ENCODE peak calls at places on chromosomes 11 and 22, in six cellular contexts. One of them, this sample, is unnamed.

GRCh38 chr11:111808834-111809233 is 42.6 kb upstream of the PPP2R1B start:
- DNase-seq in EH: no peak
- DNase-seq in right cardiac atrium: no peak
- DNase-seq in fibroblast of gingiva: no peak
- DNase-seq in glutamatergic neuron: no peak
- DNase-seq in LoVo: no peak
- DNase-seq in this sample: no peak

GRCh38 chr11:111733655-111734088 is 32.5 kb downstream of the PPP2R1B start:
- DNase-seq in LoVo: no peak
- DNase-seq in EH: peak; percentile 6
- DNase-seq in fibroblast of gingiva: peak; percentile 12
- DNase-seq in right cardiac atrium: peak; percentile 83
- DNase-seq in glutamatergic neuron: no peak
- DNase-seq in this sample: no peak

GRCh38 chr11:1276866-1277615 is 32.4 kb downstream of the TOLLIP start:
- DNase-seq in EH: no peak
- DNase-seq in right cardiac atrium: peak; percentile 54
- DNase-seq in glutamatergic neuron: no peak
- DNase-seq in fibroblast of gingiva: no peak
- DNase-seq in LoVo: no peak
- DNase-seq in this sample: no peak

GRCh38 chr11:118635237-118635591 is 27.8 kb downstream of the PHLDB1 start:
- DNase-seq in right cardiac atrium: peak; percentile 59
- DNase-seq in EH: no peak
- DNase-seq in glutamatergic neuron: no peak
- DNase-seq in LoVo: no peak
- DNase-seq in fibroblast of gingiva: no peak
- DNase-seq in this sample: no peak

GRCh38 chr11:1192741-1193325 is 30.0 kb upstream of the MUC5B start:
- DNase-seq in EH: no peak
- DNase-seq in fibroblast of gingiva: no peak
- DNase-seq in glutamatergic neuron: no peak
- DNase-seq in LoVo: no peak
- DNase-seq in right cardiac atrium: no peak
- DNase-seq in this sample: no peak

GRCh38 chr11:47071341-47071740 is 105.3 kb downstream of the ARFGAP2 start:
- DNase-seq in fibroblast of gingiva: no peak
- DNase-seq in glutamatergic neuron: no peak
- DNase-seq in EH: no peak
- DNase-seq in right cardiac atrium: no peak
- DNase-seq in LoVo: no peak
- DNase-seq in this sample: no peak

GRCh38 chr22:42933783-42934144 is 76.7 kb upstream of the ARFGAP3 start:
- DNase-seq in glutamatergic neuron: no peak
- DNase-seq in LoVo: no peak
- DNase-seq in right cardiac atrium: no peak
- DNase-seq in fibroblast of gingiva: peak; percentile 97
- DNase-seq in EH: peak; percentile 98
- DNase-seq in this sample: no peak

GRCh38 chr22:31106651-31107205 is 640 bp downstream of the SELENOM start:
- DNase-seq in fibroblast of gingiva: peak; percentile 67
- DNase-seq in right cardiac atrium: no peak
- DNase-seq in LoVo: no peak
- DNase-seq in glutamatergic neuron: no peak
- DNase-seq in EH: peak; percentile 74
- DNase-seq in this sample: no peak

GRCh38 chr11:47512701-47513100 is 40.2 kb downstream of the CELF1 start:
- DNase-seq in EH: no peak
- DNase-seq in right cardiac atrium: no peak
- DNase-seq in glutamatergic neuron: no peak
- DNase-seq in fibroblast of gingiva: no peak
- DNase-seq in LoVo: no peak
- DNase-seq in this sample: no peak

GRCh38 chr11:75431533-75432525 is 1.2 kb downstream of the KLHL35 start:
- DNase-seq in glutamatergic neuron: no peak
- DNase-seq in EH: peak; percentile 11
- DNase-seq in fibroblast of gingiva: no peak
- DNase-seq in right cardiac atrium: no peak
- DNase-seq in LoVo: no peak
- DNase-seq in this sample: no peak

GRCh38 chr11:122491486-122491885 is 164.0 kb upstream of the UBASH3B start:
- DNase-seq in fibroblast of gingiva: peak; percentile 53
- DNase-seq in right cardiac atrium: no peak
- DNase-seq in EH: peak; percentile 55
- DNase-seq in LoVo: no peak
- DNase-seq in glutamatergic neuron: no peak
- DNase-seq in this sample: no peak

GRCh38 chr22:48692734-48693376 is 1134.8 kb downstream of the BRD1 start:
- DNase-seq in LoVo: no peak
- DNase-seq in fibroblast of gingiva: no peak
- DNase-seq in glutamatergic neuron: no peak
- DNase-seq in right cardiac atrium: peak; percentile 53
- DNase-seq in EH: no peak
- DNase-seq in this sample: no peak

GRCh38 chr11:65649656-65650546 is 12.0 kb downstream of the SIPA1 start:
- DNase-seq in glutamatergic neuron: peak; percentile 17
- DNase-seq in LoVo: no peak
- DNase-seq in right cardiac atrium: peak; percentile 57
- DNase-seq in EH: no peak
- DNase-seq in fibroblast of gingiva: no peak
- DNase-seq in this sample: no peak

GRCh38 chr11:15818132-15818842 is 538.1 kb downstream of the SOX6 start:
- DNase-seq in EH: no peak
- DNase-seq in LoVo: peak; percentile 6
- DNase-seq in right cardiac atrium: no peak
- DNase-seq in glutamatergic neuron: no peak
- DNase-seq in fibroblast of gingiva: no peak
- DNase-seq in this sample: no peak

GRCh38 chr11:76263657-76264056 is 57.4 kb upstream of the WNT11 start:
- DNase-seq in right cardiac atrium: peak; percentile 19
- DNase-seq in glutamatergic neuron: no peak
- DNase-seq in LoVo: no peak
- DNase-seq in fibroblast of gingiva: no peak
- DNase-seq in EH: peak; percentile 9
- DNase-seq in this sample: no peak

GRCh38 chr22:38082986-38083710 is 836 bp downstream of the SLC16A8 start:
- DNase-seq in fibroblast of gingiva: no peak
- DNase-seq in right cardiac atrium: no peak
- DNase-seq in LoVo: no peak
- DNase-seq in EH: no peak
- DNase-seq in glutamatergic neuron: no peak
- DNase-seq in this sample: no peak

GRCh38 chr11:10019906-10020682 is 273.9 kb downstream of the SBF2 start:
- DNase-seq in right cardiac atrium: no peak
- DNase-seq in fibroblast of gingiva: no peak
- DNase-seq in EH: no peak
- DNase-seq in glutamatergic neuron: no peak
- DNase-seq in LoVo: peak; percentile 71
- DNase-seq in this sample: no peak

GRCh38 chr11:63622318-63622717 is 8.1 kb upstream of the PLAAT3 start:
- DNase-seq in right cardiac atrium: no peak
- DNase-seq in EH: no peak
- DNase-seq in glutamatergic neuron: no peak
- DNase-seq in fibroblast of gingiva: no peak
- DNase-seq in LoVo: no peak
- DNase-seq in this sample: no peak

GRCh38 chr11:78926633-78927347 is 352.1 kb upstream of the NARS2 start:
- DNase-seq in fibroblast of gingiva: no peak
- DNase-seq in right cardiac atrium: no peak
- DNase-seq in EH: peak; percentile 5
- DNase-seq in glutamatergic neuron: no peak
- DNase-seq in LoVo: no peak
- DNase-seq in this sample: no peak

GRCh38 chr11:12815150-12815523 is 140.9 kb downstream of the TEAD1 start:
- DNase-seq in glutamatergic neuron: no peak
- DNase-seq in fibroblast of gingiva: peak; percentile 47
- DNase-seq in right cardiac atrium: no peak
- DNase-seq in LoVo: no peak
- DNase-seq in EH: no peak
- DNase-seq in this sample: no peak

GRCh38 chr11:1077417-1078119 is 2.9 kb downstream of the MUC2 start:
- DNase-seq in right cardiac atrium: peak; percentile 63
- DNase-seq in EH: no peak
- DNase-seq in fibroblast of gingiva: no peak
- DNase-seq in glutamatergic neuron: peak; percentile 14
- DNase-seq in LoVo: no peak
- DNase-seq in this sample: no peak

GRCh38 chr11:134596404-134596803 is 184.4 kb upstream of the B3GAT1 start:
- DNase-seq in fibroblast of gingiva: no peak
- DNase-seq in glutamatergic neuron: no peak
- DNase-seq in EH: no peak
- DNase-seq in right cardiac atrium: no peak
- DNase-seq in LoVo: no peak
- DNase-seq in this sample: no peak

GRCh38 chr11:16685914-16686313 is 52.5 kb upstream of the C11orf58 start:
- DNase-seq in right cardiac atrium: no peak
- DNase-seq in EH: no peak
- DNase-seq in LoVo: no peak
- DNase-seq in fibroblast of gingiva: no peak
- DNase-seq in glutamatergic neuron: no peak
- DNase-seq in this sample: no peak

GRCh38 chr11:72736452-72737069 is 15.6 kb downstream of the ARAP1 start:
- DNase-seq in right cardiac atrium: peak; percentile 81
- DNase-seq in fibroblast of gingiva: no peak
- DNase-seq in LoVo: no peak
- DNase-seq in glutamatergic neuron: no peak
- DNase-seq in EH: peak; percentile 72
- DNase-seq in this sample: peak; percentile 26

GRCh38 chr11:57480409-57481137 is 20.2 kb downstream of the RTN4RL2 start:
- DNase-seq in LoVo: no peak
- DNase-seq in glutamatergic neuron: peak; percentile 94
- DNase-seq in fibroblast of gingiva: peak; percentile 26
- DNase-seq in EH: peak; percentile 61
- DNase-seq in right cardiac atrium: peak; percentile 88
- DNase-seq in this sample: no peak

GRCh38 chr22:39896313-39896996 is 2.9 kb upstream of the ENTHD1 start:
- DNase-seq in fibroblast of gingiva: no peak
- DNase-seq in glutamatergic neuron: no peak
- DNase-seq in right cardiac atrium: no peak
- DNase-seq in EH: no peak
- DNase-seq in LoVo: no peak
- DNase-seq in this sample: no peak

GRCh38 chr11:69292221-69292648 is 1.7 kb upstream of the MYEOV start:
- DNase-seq in glutamatergic neuron: no peak
- DNase-seq in LoVo: no peak
- DNase-seq in EH: peak; percentile 34
- DNase-seq in fibroblast of gingiva: no peak
- DNase-seq in right cardiac atrium: no peak
- DNase-seq in this sample: no peak

GRCh38 chr11:60771879-60772525 is 13.1 kb upstream of the MS4A10 start:
- DNase-seq in fibroblast of gingiva: no peak
- DNase-seq in EH: no peak
- DNase-seq in glutamatergic neuron: no peak
- DNase-seq in right cardiac atrium: no peak
- DNase-seq in LoVo: no peak
- DNase-seq in this sample: no peak

GRCh38 chr11:68146010-68146540 is 24.9 kb upstream of the CHKA start:
- DNase-seq in right cardiac atrium: peak; percentile 93
- DNase-seq in glutamatergic neuron: no peak
- DNase-seq in LoVo: peak; percentile 93
- DNase-seq in fibroblast of gingiva: no peak
- DNase-seq in EH: peak; percentile 15
- DNase-seq in this sample: no peak